ENCODE peak calls at places on chromosomes 6 and 20, in nine cellular contexts. K, R, B, D, N, U, Q, C and G are unnamed samples.

GRCh38 chr20:62392077-62392418 is 5.1 kb downstream of the RPS21 start:
- DNase-seq in D (no peak), Q (no peak), C (no peak), N (no peak), U (no peak), B (no peak), R (no peak), K (no peak), G (no peak)

GRCh38 chr6:52657870-52658269 is 13.0 kb upstream of the TMEM14A start:
- DNase-seq in K (no peak), U (no peak), N (no peak), D (no peak), R (no peak), C (no peak), B (no peak), Q (no peak), G (no peak)

GRCh38 chr6:68313911-68314310 is 321.2 kb upstream of the ADGRB3 start:
- DNase-seq in D (peak), U (no peak), C (no peak), N (no peak), R (no peak), Q (no peak), K (no peak), B (no peak), G (no peak)

GRCh38 chr20:63955846-63956663 is at the start of gene UCKL1:
- DNase-seq in U (peak), B (peak), D (peak), N (peak), K (peak), C (peak), R (peak), Q (peak), G (peak)

GRCh38 chr20:20582733-20583132 is 129.7 kb downstream of the RALGAPA2 start:
- DNase-seq in R (no peak), C (no peak), K (no peak), N (no peak), D (no peak), U (no peak), B (no peak), Q (no peak), G (no peak)

GRCh38 chr6:1858865-1859264 is 249.2 kb downstream of the FOXC1 start:
- DNase-seq in C (no peak), N (no peak), K (no peak), D (no peak), U (no peak), Q (no peak), B (no peak), R (no peak), G (no peak)

GRCh38 chr6:156583083-156583482 is 194.1 kb upstream of the ARID1B start:
- DNase-seq in K (no peak), Q (no peak), B (no peak), C (no peak), U (no peak), R (no peak), N (no peak), D (no peak), G (no peak)

GRCh38 chr6:13450628-13451027 is 36.8 kb downstream of the GFOD1 start:
- DNase-seq in Q (no peak), K (no peak), C (no peak), R (no peak), N (no peak), D (no peak), B (no peak), U (no peak), G (no peak)

GRCh38 chr6:82022614-82023102 is 224.9 kb downstream of the IBTK start:
- DNase-seq in C (peak), K (no peak), B (no peak), U (peak), N (no peak), D (peak), Q (no peak), R (no peak), G (no peak)

GRCh38 chr20:2305946-2306345 is 10.1 kb downstream of the TGM3 start:
- DNase-seq in C (no peak), D (no peak), N (no peak), R (no peak), B (no peak), Q (no peak), K (no peak), U (no peak), G (peak)

GRCh38 chr6:143843689-143844405 is 709 bp downstream of the LTV1 start:
- DNase-seq in B (no peak), D (no peak), N (no peak), Q (no peak), U (peak), R (no peak), K (no peak), C (peak), G (no peak)

GRCh38 chr6:163572612-163573011 is 158.1 kb downstream of the QKI start:
- DNase-seq in K (no peak), B (no peak), D (no peak), R (no peak), Q (no peak), U (peak), C (no peak), N (no peak), G (no peak)

GRCh38 chr6:107114872-107115694 is at the start of gene BEND3:
- DNase-seq in K (peak), U (peak), N (peak), Q (no peak), B (peak), C (peak), R (no peak), D (no peak), G (peak)

GRCh38 chr20:11850901-11851300 is 66.8 kb upstream of the BTBD3 start:
- DNase-seq in Q (no peak), U (peak), R (no peak), D (peak), B (no peak), N (no peak), K (no peak), C (peak), G (no peak)

GRCh38 chr6:8110725-8111124 is 8.4 kb upstream of the EEF1E1 start:
- DNase-seq in U (no peak), N (no peak), K (no peak), B (no peak), R (no peak), C (no peak), D (no peak), Q (no peak), G (no peak)

GRCh38 chr20:11378252-11378651 is 539.4 kb upstream of the BTBD3 start:
- DNase-seq in N (no peak), U (peak), C (no peak), R (no peak), D (no peak), K (no peak), Q (no peak), B (no peak), G (no peak)

GRCh38 chr20:32461836-32462600 is 103.9 kb downstream of the ASXL1 start:
- DNase-seq in D (no peak), U (no peak), Q (no peak), K (no peak), C (no peak), N (no peak), B (no peak), R (no peak), G (peak)

GRCh38 chr6:149060985-149061760 is 256.3 kb upstream of the TAB2 start:
- DNase-seq in K (peak), Q (no peak), C (peak), D (no peak), U (peak), N (no peak), R (no peak), B (no peak), G (no peak)

GRCh38 chr6:64714073-64714472 is 993.0 kb downstream of the EYS start:
- DNase-seq in B (no peak), U (no peak), D (no peak), N (no peak), R (no peak), C (no peak), Q (no peak), K (no peak), G (no peak)

GRCh38 chr6:42263165-42263852 is 45.6 kb upstream of the MRPS10 start:
- DNase-seq in D (no peak), R (no peak), N (no peak), Q (no peak), K (no peak), C (no peak), U (no peak), B (peak), G (no peak)

GRCh38 chr6:1286972-1287600 is 24.8 kb upstream of the FOXQ1 start:
- DNase-seq in Q (no peak), B (no peak), D (peak), K (peak), N (no peak), R (no peak), U (peak), C (peak), G (no peak)

GRCh38 chr6:1715336-1715735 is 105.6 kb downstream of the FOXC1 start:
- DNase-seq in B (no peak), U (no peak), K (no peak), R (no peak), N (no peak), Q (no peak), D (no peak), C (no peak), G (no peak)

GRCh38 chr20:7499201-7499600 is 441.1 kb downstream of the HAO1 start:
- DNase-seq in C (no peak), N (no peak), R (no peak), Q (no peak), K (no peak), D (no peak), B (no peak), U (peak), G (no peak)

GRCh38 chr6:7594579-7595125 is 4.7 kb downstream of the SNRNP48 start:
- DNase-seq in N (no peak), D (no peak), Q (no peak), R (no peak), K (no peak), B (no peak), C (no peak), U (peak), G (no peak)

GRCh38 chr20:37673429-37673828 is 20.4 kb upstream of the CTNNBL1 start:
- DNase-seq in B (no peak), Q (no peak), K (no peak), C (no peak), D (no peak), N (no peak), R (no peak), U (no peak), G (no peak)

GRCh38 chr6:37507690-37508421 is 8.2 kb upstream of the CCDC167 start:
- DNase-seq in D (no peak), R (no peak), N (no peak), Q (no peak), C (no peak), U (no peak), B (no peak), K (no peak), G (no peak)

GRCh38 chr20:2729251-2729713 is 36.7 kb downstream of the EBF4 start:
- DNase-seq in R (no peak), C (no peak), Q (no peak), D (no peak), U (no peak), B (no peak), K (no peak), N (no peak), G (no peak)

GRCh38 chr6:161000632-161001031 is 9.1 kb downstream of the MAP3K4 start:
- DNase-seq in Q (no peak), K (no peak), N (no peak), R (no peak), U (no peak), B (no peak), D (no peak), C (no peak), G (no peak)

GRCh38 chr20:26216025-26216424 is 519.4 kb upstream of the ZNF337 start:
- DNase-seq in C (no peak), N (no peak), U (peak), Q (no peak), K (no peak), D (no peak), B (no peak), R (no peak), G (no peak)

GRCh38 chr6:28981833-28982475 is 23.2 kb downstream of the ZNF311 start:
- DNase-seq in B (peak), C (peak), N (peak), U (peak), D (peak), Q (peak), R (peak), K (peak), G (peak)

GRCh38 chr6:42627674-42628073 is 63.8 kb downstream of the UBR2 start:
- DNase-seq in N (no peak), B (no peak), Q (no peak), K (no peak), C (peak), U (peak), D (no peak), R (no peak), G (no peak)